ENCODE peak calls at places on chromosome 17, in seven cellular contexts. K, G, D, H, B, J and T are unnamed samples.

GRCh38 chr17:41678411-41678906 is 10.2 kb upstream of the EIF1 start:
- DNase-seq in K (no peak), G (no peak), D (no peak), H (peak), B (no peak), J (no peak), T (no peak)

GRCh38 chr17:63138713-63139112 is 172.7 kb downstream of the TANC2 start:
- DNase-seq in K (no peak), G (no peak), D (peak), H (no peak), B (no peak), J (no peak), T (no peak)

GRCh38 chr17:30332057-30332542 is 1.8 kb downstream of the TMIGD1 start:
- DNase-seq in K (peak), G (no peak), D (no peak), H (no peak), B (no peak), J (no peak), T (no peak)

GRCh38 chr17:22569459-22570143 is 877.3 kb downstream of the KCNJ18 start:
- DNase-seq in K (no peak), G (no peak), D (no peak), H (no peak), B (no peak), J (no peak), T (no peak)

GRCh38 chr17:78127888-78128615 is 503 bp downstream of the TMC6 start:
- DNase-seq in K (no peak), G (no peak), D (no peak), H (no peak), B (no peak), J (no peak), T (no peak)

GRCh38 chr17:9564104-9564503 is 11.5 kb downstream of the STX8 start:
- DNase-seq in K (no peak), G (no peak), D (no peak), H (no peak), B (no peak), J (no peak), T (no peak)

GRCh38 chr17:73833779-73834613 is 189.8 kb upstream of the SDK2 start:
- DNase-seq in K (no peak), G (no peak), D (no peak), H (no peak), B (no peak), J (no peak), T (no peak)

GRCh38 chr17:231191-231965 is 49.9 kb upstream of the DOC2B start:
- DNase-seq in K (no peak), G (no peak), D (no peak), H (no peak), B (no peak), J (no peak), T (no peak)

GRCh38 chr17:48261297-48261880 is 153.8 kb downstream of the SNX11 start:
- DNase-seq in K (no peak), G (no peak), D (no peak), H (peak), B (no peak), J (no peak), T (no peak)

GRCh38 chr17:5759501-5759925 is 175.2 kb upstream of the NLRP1 start:
- DNase-seq in K (no peak), G (no peak), D (no peak), H (no peak), B (no peak), J (no peak), T (no peak)

GRCh38 chr17:9309216-9309615 is 266.4 kb downstream of the STX8 start:
- DNase-seq in K (no peak), G (no peak), D (no peak), H (no peak), B (no peak), J (no peak), T (no peak)

GRCh38 chr17:13600475-13601316 is 1.0 kb downstream of the HS3ST3A1 start:
- DNase-seq in K (no peak), G (peak), D (no peak), H (no peak), B (no peak), J (no peak), T (no peak)

GRCh38 chr17:80284631-80285030 is 24.0 kb downstream of the RNF213 start:
- DNase-seq in K (no peak), G (no peak), D (no peak), H (no peak), B (no peak), J (no peak), T (no peak)

GRCh38 chr17:77881545-77881944 is 77.0 kb upstream of the TNRC6C start:
- DNase-seq in K (peak), G (peak), D (peak), H (peak), B (no peak), J (peak), T (no peak)

GRCh38 chr17:50267074-50267841 is 7.0 kb upstream of the TMEM92 start:
- DNase-seq in K (no peak), G (peak), D (no peak), H (no peak), B (no peak), J (no peak), T (no peak)

GRCh38 chr17:39927928-39928867 is 666 bp downstream of the LRRC3C start:
- DNase-seq in K (no peak), G (no peak), D (no peak), H (no peak), B (no peak), J (peak), T (no peak)

GRCh38 chr17:41444186-41444585 is 3.4 kb upstream of the KRT38 start:
- DNase-seq in K (no peak), G (peak), D (no peak), H (no peak), B (no peak), J (no peak), T (no peak)